ENCODE peak calls at places on chromosomes 13 and 19, in five cellular contexts. F is uterus, P is AG10803, M is AG04450, Y is psoas muscle. C is an unnamed sample.

GRCh38 chr13:79338343-79338742 is 67.7 kb downstream of the RBM26 start:
- DNase-seq in F (no peak), P (no peak), M (no peak), Y (no peak), C (no peak)

GRCh38 chr13:99968521-99969367 is 2.8 kb downstream of the ZIC5 start:
- DNase-seq in F (no peak), P (no peak), M (no peak), Y (no peak), C (no peak)

GRCh38 chr19:43532962-43533545 is at the start of gene ZNF575:
- DNase-seq in F (peak; percentile 89), P (peak; percentile 93), M (peak; percentile 93), Y (peak; percentile 86), C (peak; percentile 79)

GRCh38 chr13:67277581-67277980 is 47.4 kb upstream of the PCDH9 start:
- DNase-seq in F (no peak), P (no peak), M (no peak), Y (no peak), C (no peak)

GRCh38 chr13:45870232-45870631 is 18.7 kb upstream of the SIAH3 start:
- DNase-seq in F (no peak), P (no peak), M (no peak), Y (no peak), C (no peak)

GRCh38 chr19:48565090-48565489 is 13.1 kb downstream of the SULT2B1 start:
- DNase-seq in F (no peak), P (peak; percentile 60), M (no peak), Y (no peak), C (no peak)

GRCh38 chr13:91572439-91572838 is 174.0 kb downstream of the GPC5 start:
- DNase-seq in F (no peak), P (no peak), M (no peak), Y (no peak), C (no peak)

GRCh38 chr13:30998548-30999140 is 66.2 kb downstream of the TEX26 start:
- DNase-seq in F (no peak), P (peak; percentile 58), M (peak; percentile 38), Y (no peak), C (peak; percentile 68)

GRCh38 chr19:48393559-48394330 is at the start of gene GRIN2D:
- DNase-seq in F (no peak), P (peak; percentile 38), M (no peak), Y (no peak), C (no peak)

GRCh38 chr13:100534911-100535310 is 53.7 kb downstream of the GGACT start:
- DNase-seq in F (no peak), P (no peak), M (no peak), Y (no peak), C (no peak)

GRCh38 chr19:30054210-30054609 is 112.2 kb downstream of the URI1 start:
- DNase-seq in F (no peak), P (no peak), M (no peak), Y (no peak), C (no peak)

GRCh38 chr19:4580021-4580901 is 20.8 kb upstream of the SEMA6B start:
- DNase-seq in F (no peak), P (no peak), M (no peak), Y (no peak), C (no peak)

GRCh38 chr19:4582112-4582553 is 22.6 kb upstream of the SEMA6B start:
- DNase-seq in F (no peak), P (no peak), M (no peak), Y (no peak), C (no peak)

GRCh38 chr19:4581381-4582111 is 22.1 kb upstream of the SEMA6B start:
- DNase-seq in F (no peak), P (no peak), M (no peak), Y (no peak), C (no peak)

GRCh38 chr19:4579389-4579788 is 19.9 kb upstream of the SEMA6B start:
- DNase-seq in F (no peak), P (no peak), M (no peak), Y (no peak), C (no peak)

GRCh38 chr19:4580961-4581380 is 21.5 kb upstream of the SEMA6B start:
- DNase-seq in F (no peak), P (no peak), M (no peak), Y (no peak), C (no peak)
- H3K4me3 ChIP-seq in F (peak overlapping the region; percentile 19), P (no peak overlapping the region), M (peak overlapping the region; percentile 27), Y (peak overlapping the region; percentile 49), C (peak overlapping the region; percentile 47)

GRCh38 chr13:81639984-81640582 is 1299.2 kb upstream of the SPRY2 start:
- DNase-seq in F (no peak), P (no peak), M (no peak), Y (no peak), C (no peak)
- TF ChIP-seq CTCF in F (no peak), P (no peak), M (no peak), Y (no peak), C (no peak)

GRCh38 chr19:18605546-18606280 is 886 bp downstream of the CRLF1 start:
- DNase-seq in F (no peak), P (no peak), M (no peak), Y (no peak), C (no peak)

GRCh38 chr19:18603958-18604819 is 2.4 kb downstream of the CRLF1 start:
- DNase-seq in F (no peak), P (no peak), M (no peak), Y (no peak), C (no peak)

GRCh38 chr19:18604820-18605159 is 1.8 kb downstream of the CRLF1 start:
- DNase-seq in F (no peak), P (no peak), M (no peak), Y (no peak), C (no peak)

GRCh38 chr19:18606281-18607221 is at the start of gene CRLF1:
- DNase-seq in F (no peak), P (no peak), M (no peak), Y (no peak), C (no peak)

GRCh38 chr19:18605196-18605545 is 1.4 kb downstream of the CRLF1 start:
- DNase-seq in F (no peak), P (no peak), M (no peak), Y (no peak), C (no peak)
- H3K4me3 ChIP-seq in F (no peak overlapping the region), P (no peak overlapping the region), M (no peak overlapping the region), Y (peak overlapping the region; percentile 50), C (no peak overlapping the region)

GRCh38 chr13:43472344-43472743 is 314.4 kb downstream of the ENOX1 start:
- DNase-seq in F (no peak), P (no peak), M (no peak), Y (no peak), C (no peak)

GRCh38 chr13:43470610-43471009 is 316.2 kb downstream of the ENOX1 start:
- DNase-seq in F (no peak), P (no peak), M (no peak), Y (no peak), C (no peak)

GRCh38 chr13:43472980-43473379 is 313.8 kb downstream of the ENOX1 start:
- DNase-seq in F (no peak), P (no peak), M (no peak), Y (no peak), C (no peak)

GRCh38 chr13:43475135-43475534 is 311.6 kb downstream of the ENOX1 start:
- DNase-seq in F (no peak), P (peak; percentile 5), M (no peak), Y (no peak), C (no peak)

DNA sequence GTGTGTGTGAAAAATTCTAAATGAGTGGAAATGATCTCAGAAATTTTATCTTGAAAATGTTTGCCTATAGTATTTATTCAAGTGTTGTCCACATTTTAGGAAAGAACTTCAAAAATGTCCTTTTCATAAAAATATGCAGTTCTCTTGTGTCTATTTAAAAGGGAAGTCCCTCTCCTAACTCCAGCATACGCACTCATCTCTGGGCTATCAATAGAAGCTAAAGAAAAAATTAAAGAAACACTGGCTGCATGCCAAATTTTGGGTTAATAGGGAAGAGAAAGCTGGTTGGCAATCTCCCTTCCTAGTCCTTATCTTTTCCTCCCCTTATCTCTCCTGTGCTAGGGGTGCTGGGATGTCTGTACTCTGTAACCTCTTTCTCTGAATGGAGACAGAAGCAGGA is 313.3 kb downstream of the ENOX1 start:
- DNase-seq in F (no peak), P (no peak), M (no peak), Y (no peak), C (no peak)
- TF ChIP-seq CTCF in F (no peak), P (no peak), M (no peak), Y (no peak), C (no peak)